ENCODE peak calls at places on chromosome 14, in four cellular contexts. P, D, Q and H are unnamed samples.

GRCh38 chr14:64646103-64646502 is 58.1 kb upstream of the PLEKHG3 start:
- DNase-seq in P (peak; percentile 94), D (peak; percentile 71), Q (no peak), H (no peak)

GRCh38 chr14:22837059-22837749 is 819 bp downstream of the MMP14 start:
- DNase-seq in P (peak; percentile 73), D (peak; percentile 63), Q (no peak), H (peak; percentile 67)

GRCh38 chr14:61229475-61229888 is 51.7 kb downstream of the TMEM30B start:
- DNase-seq in P (no peak), D (no peak), Q (no peak), H (no peak)

GRCh38 chr14:25032092-25032784 is 17.7 kb downstream of the STXBP6 start:
- DNase-seq in P (no peak), D (no peak), Q (peak; percentile 41), H (no peak)

GRCh38 chr14:43539210-43539609 is 967.9 kb downstream of the FSCB start:
- DNase-seq in P (peak; percentile 64), D (peak; percentile 0), Q (peak; percentile 51), H (no peak)

GRCh38 chr14:76564471-76565119 is 188.7 kb downstream of the ESRRB start:
- DNase-seq in P (no peak), D (no peak), Q (peak; percentile 43), H (no peak)

GRCh38 chr14:92511472-92512247 is 1.9 kb upstream of the RIN3 start:
- DNase-seq in P (peak; percentile 98), D (peak; percentile 95), Q (no peak), H (peak; percentile 95)

GRCh38 chr14:92600318-92601053 is 86.9 kb downstream of the RIN3 start:
- DNase-seq in P (peak; percentile 93), D (peak; percentile 87), Q (no peak), H (peak; percentile 18)

GRCh38 chr14:61511558-61511924 is 183.8 kb upstream of the HIF1A start:
- DNase-seq in P (no peak), D (no peak), Q (no peak), H (peak; percentile 26)

GRCh38 chr14:47191693-47192092 is 483.7 kb downstream of the MDGA2 start:
- DNase-seq in P (no peak), D (no peak), Q (no peak), H (no peak)

GRCh38 chr14:70822706-70823185 is 13.4 kb upstream of the MAP3K9 start:
- DNase-seq in P (peak; percentile 52), D (peak; percentile 2), Q (peak; percentile 87), H (peak; percentile 88)

GRCh38 chr14:99476864-99477263 is 3.8 kb downstream of the SETD3 start:
- DNase-seq in P (peak; percentile 28), D (peak; percentile 47), Q (no peak), H (peak; percentile 33)

GRCh38 chr14:57732886-57733285 is 133.0 kb downstream of the SLC35F4 start:
- DNase-seq in P (no peak), D (no peak), Q (no peak), H (no peak)

GRCh38 chr14:88630565-88630964 is 67.7 kb downstream of the ZC3H14 start:
- DNase-seq in P (peak; percentile 68), D (peak; percentile 77), Q (no peak), H (peak; percentile 53)

GRCh38 chr14:84670801-84671200 is 859.1 kb upstream of the FLRT2 start:
- DNase-seq in P (no peak), D (no peak), Q (no peak), H (no peak)

GRCh38 chr14:103629503-103630121 is 601 bp downstream of the KLC1 start:
- DNase-seq in P (peak; percentile 24), D (no peak), Q (peak; percentile 51), H (peak; percentile 60)

GRCh38 chr14:29846339-29847129 is 81.1 kb downstream of the PRKD1 start:
- DNase-seq in P (no peak), D (peak; percentile 69), Q (no peak), H (no peak)

GRCh38 chr14:101598159-101598558 is 36.9 kb downstream of the DIO3 start:
- DNase-seq in P (no peak), D (no peak), Q (no peak), H (no peak)

GRCh38 chr14:23661542-23661941 is 25.4 kb downstream of the DHRS2 start:
- DNase-seq in P (no peak), D (no peak), Q (no peak), H (no peak)

GRCh38 chr14:35879654-35880249 is 53.6 kb downstream of the BRMS1L start:
- DNase-seq in P (peak; percentile 43), D (peak; percentile 20), Q (no peak), H (no peak)

GRCh38 chr14:71400821-71401447 is 493.7 kb downstream of the PCNX1 start:
- DNase-seq in P (peak; percentile 18), D (peak; percentile 29), Q (no peak), H (peak; percentile 12)

GRCh38 chr14:31297701-31298344 is 90.2 kb upstream of the HECTD1 start:
- DNase-seq in P (no peak), D (peak; percentile 52), Q (no peak), H (no peak)

GRCh38 chr14:37457334-37457733 is 137.7 kb downstream of the FOXA1 start:
- DNase-seq in P (no peak), D (no peak), Q (no peak), H (no peak)

GRCh38 chr14:35438910-35439713 is 34.6 kb upstream of the NFKBIA start:
- DNase-seq in P (no peak), D (no peak), Q (no peak), H (peak; percentile 51)

GRCh38 chr14:104138891-104139459 is 588 bp downstream of the KIF26A start:
- DNase-seq in P (peak; percentile 19), D (no peak), Q (no peak), H (no peak)

GRCh38 chr14:83172363-83172762 is 1638.7 kb upstream of the SEL1L start:
- DNase-seq in P (peak; percentile 40), D (peak; percentile 89), Q (no peak), H (no peak)

GRCh38 chr14:75186953-75187352 is 10.5 kb upstream of the TMED10 start:
- DNase-seq in P (no peak), D (no peak), Q (no peak), H (no peak)

GRCh38 chr14:91511014-91511466 is 930 bp upstream of the PPP4R3A start:
- DNase-seq in P (no peak), D (peak; percentile 23), Q (no peak), H (no peak)

GRCh38 chr14:69979882-69980281 is 100.7 kb downstream of the SMOC1 start:
- DNase-seq in P (no peak), D (no peak), Q (no peak), H (no peak)

GRCh38 chr14:36313898-36314297 is 6.5 kb downstream of the MBIP start:
- DNase-seq in P (no peak), D (no peak), Q (no peak), H (no peak)

GRCh38 chr14:20512139-20512905 is 7.0 kb downstream of the RNASE10 start:
- DNase-seq in P (no peak), D (peak; percentile 27), Q (no peak), H (peak; percentile 52)

GRCh38 chr14:100562751-100563150 is 24.5 kb downstream of the BEGAIN start:
- DNase-seq in P (no peak), D (no peak), Q (no peak), H (no peak)

GRCh38 chr14:100558966-100559365 is 28.3 kb downstream of the BEGAIN start:
- DNase-seq in P (no peak), D (no peak), Q (no peak), H (no peak)

GRCh38 chr14:100559455-100559854 is 27.8 kb downstream of the BEGAIN start:
- DNase-seq in P (no peak), D (no peak), Q (no peak), H (no peak)

GRCh38 chr14:100560471-100560870 is 26.7 kb downstream of the BEGAIN start:
- DNase-seq in P (no peak), D (no peak), Q (no peak), H (no peak)

DNA sequence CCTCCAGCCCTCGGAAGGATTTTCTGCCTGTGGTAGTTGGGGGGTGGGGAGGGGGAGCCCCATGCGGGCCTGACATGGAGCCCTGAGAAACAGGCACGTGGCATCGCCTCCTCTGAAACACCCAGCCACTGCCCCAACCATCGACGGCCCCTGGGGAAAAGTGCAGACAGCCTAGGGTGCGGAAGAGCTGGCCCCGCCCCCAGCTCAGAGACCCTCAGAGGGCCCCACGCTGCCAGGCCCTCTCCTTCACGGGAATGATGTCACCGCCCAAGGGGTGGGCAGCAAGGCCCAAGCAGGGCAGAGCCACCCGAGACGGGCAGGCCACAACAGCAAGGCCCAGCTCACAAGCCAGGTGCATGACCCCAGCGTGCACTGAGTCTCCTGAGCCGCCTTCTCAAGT is 26.2 kb downstream of the BEGAIN start:
- DNase-seq in P (no peak), D (no peak), Q (no peak), H (no peak)
- H2BK5ac ChIP-seq in P (no peak overlapping the region), D (no peak overlapping the region), Q (no peak overlapping the region), H (no peak overlapping the region)

DNA sequence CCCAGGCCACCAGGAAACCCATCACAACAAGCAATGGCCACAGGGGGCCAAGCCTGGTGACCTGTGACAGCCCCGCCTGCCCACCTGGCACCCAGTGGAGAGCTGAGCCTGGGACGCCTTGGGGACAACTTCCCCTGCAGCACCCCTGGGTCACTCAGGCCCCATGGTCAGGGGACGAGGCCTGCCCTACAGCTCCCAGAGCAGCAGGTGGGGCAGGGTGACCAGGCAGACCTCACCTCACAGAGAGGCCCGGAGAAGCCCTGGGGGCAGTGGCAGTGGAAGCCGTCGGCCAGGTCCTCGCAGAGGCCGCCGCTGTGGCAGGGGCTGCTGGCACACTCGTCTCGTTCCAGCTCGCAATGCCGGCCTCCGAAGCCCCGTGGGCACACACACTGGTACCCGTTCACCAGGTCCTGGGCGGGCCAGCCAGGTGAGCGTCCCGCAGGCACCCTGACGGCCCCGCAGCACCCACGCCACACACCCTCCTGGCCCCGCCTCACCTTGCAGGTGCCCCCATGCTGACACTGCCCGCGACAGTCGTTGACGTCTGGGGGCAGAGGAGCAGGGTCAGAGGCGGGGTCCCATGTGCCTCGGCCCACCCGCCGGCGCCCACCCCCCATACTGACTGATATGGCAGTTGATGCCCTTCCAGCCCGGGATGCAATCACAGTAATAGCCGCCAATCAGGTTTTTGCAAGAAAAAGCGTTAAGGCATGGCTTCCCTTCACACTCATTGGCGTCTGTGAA is 18.0 kb downstream of the JAG2 start:
- DNase-seq in P (no peak), D (no peak), Q (no peak), H (no peak)
- H2BK5ac ChIP-seq in P (no peak overlapping the region), D (no peak overlapping the region), Q (no peak overlapping the region), H (no peak overlapping the region)

GRCh38 chr14:105252552-105253328 is 4.4 kb downstream of the BTBD6 start:
- DNase-seq in P (no peak), D (no peak), Q (no peak), H (no peak)
- H2BK5ac ChIP-seq in P (no peak overlapping the region), D (no peak overlapping the region), Q (no peak overlapping the region), H (no peak overlapping the region)

GRCh38 chr14:78302841-78303240 is 132.7 kb downstream of the NRXN3 start:
- DNase-seq in P (no peak), D (no peak), Q (no peak), H (no peak)

GRCh38 chr14:78291958-78292357 is 121.8 kb downstream of the NRXN3 start:
- DNase-seq in P (no peak), D (no peak), Q (no peak), H (no peak)

GRCh38 chr14:78297843-78298242 is 127.7 kb downstream of the NRXN3 start:
- DNase-seq in P (no peak), D (no peak), Q (no peak), H (no peak)
- H2BK5ac ChIP-seq in P (no peak overlapping the region), D (no peak overlapping the region), Q (no peak overlapping the region), H (no peak overlapping the region)